ENCODE peak calls at places on chromosomes 6 and 20, in eight cellular contexts. U is PC-9, X is stomach, W is left ventricle myocardium inferior, J is fibroblast of lung, O is heart right ventricle, N is left lung, E is cardiac muscle cell. D is an unnamed sample.

GRCh38 chr20:41177636-41178035 is 40.3 kb downstream of the PLCG1 start:
- DNase-seq in J (peak), W (no peak), O (peak), X (peak), N (no peak), U (peak), E (peak), D (peak)

GRCh38 chr6:167292301-167293087 is 1.4 kb downstream of the UNC93A start:
- DNase-seq in O (no peak), E (no peak), J (no peak), U (no peak), N (no peak), X (no peak), W (no peak), D (no peak)

GRCh38 chr6:35311390-35312075 is 13.9 kb downstream of the DEF6 start:
- DNase-seq in J (no peak), U (no peak), O (no peak), X (no peak), E (no peak), N (no peak), W (no peak), D (no peak)

GRCh38 chr20:5073154-5074049 is 46.4 kb downstream of the PCNA start:
- DNase-seq in N (peak), W (peak), U (peak), O (peak), E (peak), J (peak), X (peak), D (peak)

GRCh38 chr20:15930324-15931305 is 642.6 kb downstream of the KIF16B start:
- DNase-seq in X (no peak), E (peak), O (no peak), J (peak), U (no peak), W (no peak), N (no peak), D (peak)

GRCh38 chr6:143958839-143959399 is 49.1 kb downstream of the PLAGL1 start:
- DNase-seq in N (no peak), W (no peak), O (no peak), X (no peak), J (no peak), E (no peak), U (no peak), D (no peak)

GRCh38 chr20:3842332-3842930 is 4.2 kb upstream of the MAVS start:
- DNase-seq in X (no peak), O (no peak), J (no peak), E (no peak), U (no peak), W (no peak), N (no peak), D (no peak)

GRCh38 chr20:6081236-6081635 is 27.4 kb upstream of the LRRN4 start:
- DNase-seq in J (peak), W (no peak), O (no peak), N (no peak), E (peak), U (no peak), X (no peak), D (no peak)

GRCh38 chr6:17013701-17014100 is 88.1 kb upstream of the STMND1 start:
- DNase-seq in X (no peak), J (peak), U (no peak), E (peak), W (no peak), N (no peak), O (no peak), D (peak)

GRCh38 chr6:85078071-85078470 is 313.7 kb upstream of the TBX18 start:
- DNase-seq in N (no peak), W (no peak), X (no peak), J (peak), O (no peak), U (peak), E (peak), D (peak)

GRCh38 chr6:15885624-15886023 is 222.8 kb upstream of the DTNBP1 start:
- DNase-seq in N (no peak), X (no peak), O (no peak), W (no peak), U (no peak), J (no peak), E (no peak), D (no peak)

GRCh38 chr6:15888798-15889772 is 226.3 kb upstream of the DTNBP1 start:
- DNase-seq in X (no peak), E (peak), O (no peak), N (no peak), U (no peak), J (no peak), W (no peak), D (no peak)

GRCh38 chr6:15892369-15892768 is 229.5 kb upstream of the DTNBP1 start:
- DNase-seq in N (no peak), J (peak), X (no peak), W (peak), U (no peak), E (peak), O (no peak), D (no peak)

GRCh38 chr6:15882915-15883314 is 220.1 kb upstream of the DTNBP1 start:
- DNase-seq in W (no peak), J (no peak), U (no peak), E (no peak), O (no peak), X (no peak), N (no peak), D (no peak)

GRCh38 chr6:15887491-15888461 is 224.9 kb upstream of the DTNBP1 start:
- DNase-seq in X (no peak), J (no peak), N (no peak), O (no peak), E (no peak), W (no peak), U (no peak), D (no peak)
- TF ChIP-seq CTCF in X (no peak), J (no peak), N (no peak), O (no peak), E (no peak), W (no peak), U (no peak), D (no peak)

GRCh38 chr6:158376650-158377081 is 64.4 kb downstream of the TULP4 start:
- DNase-seq in E (no peak), W (no peak), U (no peak), N (no peak), X (no peak), J (no peak), O (no peak), D (peak)

GRCh38 chr6:158381214-158381613 is 68.9 kb downstream of the TULP4 start:
- DNase-seq in J (no peak), N (no peak), E (no peak), U (no peak), O (no peak), W (no peak), X (no peak), D (no peak)

GRCh38 chr6:158377866-158378265 is 65.6 kb downstream of the TULP4 start:
- DNase-seq in O (no peak), E (no peak), J (peak), X (no peak), W (no peak), N (no peak), U (no peak), D (peak)

GRCh38 chr6:158382491-158382890 is 70.2 kb downstream of the TULP4 start:
- DNase-seq in U (no peak), O (no peak), N (no peak), J (no peak), E (no peak), W (no peak), X (no peak), D (no peak)

GRCh38 chr6:158379336-158379735 is 67.1 kb downstream of the TULP4 start:
- DNase-seq in N (no peak), J (no peak), E (no peak), U (no peak), O (no peak), W (no peak), X (no peak), D (peak)
- H3K27ac ChIP-seq in N (no peak), J (no peak), E (no peak), U (no peak), O (no peak), W (no peak), X (no peak), D (no peak)

DNA sequence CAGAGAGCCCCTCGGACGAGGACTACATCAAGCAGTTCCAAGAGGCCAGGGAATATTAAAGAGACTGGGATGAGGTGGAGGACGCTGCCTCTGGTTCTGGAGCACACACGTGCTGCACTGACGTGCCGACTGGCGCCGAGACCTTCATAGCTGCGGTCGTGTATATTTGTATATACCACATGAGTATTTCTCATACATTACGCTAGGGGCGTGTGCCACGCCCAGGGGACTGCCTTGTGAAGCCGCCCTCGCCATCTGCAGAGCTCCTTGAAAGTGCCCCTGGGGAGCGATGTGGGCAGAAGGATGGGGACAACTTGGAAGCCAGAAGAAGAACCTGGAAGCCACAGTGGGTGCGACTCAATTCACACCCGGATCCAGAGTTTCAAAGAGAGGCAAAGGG is 78.3 kb downstream of the ISM1 start:
- DNase-seq in J (no peak), E (no peak), W (no peak), X (no peak), N (no peak), U (no peak), O (no peak), D (no peak)
- TF ChIP-seq CTCF in J (no peak), E (no peak), W (no peak), X (no peak), N (no peak), U (no peak), O (no peak), D (no peak)

DNA sequence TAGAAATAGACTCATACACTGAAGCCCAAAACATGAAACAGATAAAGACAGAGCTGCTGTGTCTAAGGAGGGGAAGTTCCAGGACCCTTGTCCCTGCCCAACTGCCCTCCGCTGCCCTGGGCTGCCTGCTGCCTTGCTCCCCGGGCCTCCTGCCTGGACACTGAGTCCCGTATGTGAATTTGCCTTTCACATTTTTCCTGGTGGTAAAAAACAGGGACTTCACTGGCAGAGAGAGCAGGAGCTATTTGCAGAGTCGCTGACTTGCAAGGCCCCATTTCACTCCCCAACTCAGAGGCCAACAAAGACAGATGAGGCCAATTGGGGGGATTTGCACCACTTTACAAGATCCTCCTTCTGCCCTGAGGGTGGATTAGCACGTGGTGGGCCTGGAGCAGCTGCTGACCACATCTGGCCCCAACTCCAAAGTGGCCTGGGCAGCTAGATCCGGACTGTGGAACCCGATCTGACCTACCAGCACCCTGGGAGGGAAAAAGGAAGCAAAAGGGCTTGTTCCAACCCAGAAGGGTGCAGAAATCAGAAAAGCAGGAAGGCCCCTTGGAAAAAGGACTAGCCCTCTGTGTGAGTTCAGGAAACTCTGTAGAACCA is 61.4 kb downstream of the NOL4L start:
- DNase-seq in U (no peak), J (no peak), O (no peak), E (no peak), N (no peak), W (no peak), X (no peak), D (no peak)
- H3K27ac ChIP-seq in U (no peak), J (no peak), O (no peak), E (no peak), N (no peak), W (no peak), X (no peak), D (no peak)